ENCODE peak calls at places on chromosomes 3 and 15, in nine cellular contexts. One of them, this sample, is unnamed.

GRCh38 chr3:111591555-111591954 is 3.6 kb downstream of the ZBED2 start:
- DNase-seq in neuronal stem cell: no peak
- DNase-seq in cardiac muscle cell: no peak
- DNase-seq in PC-9: no peak
- DNase-seq in CD8-positive, alpha-beta memory T cell: no peak
- DNase-seq in stomach: no peak
- DNase-seq in aorta: no peak
- DNase-seq in psoas muscle: no peak
- DNase-seq in left ventricle myocardium inferior: no peak
- DNase-seq in this sample: no peak

GRCh38 chr15:90560229-90560771 is 30.6 kb downstream of the CRTC3 start:
- DNase-seq in psoas muscle: peak; percentile 35
- DNase-seq in neuronal stem cell: no peak
- DNase-seq in PC-9: no peak
- DNase-seq in cardiac muscle cell: peak; percentile 98
- DNase-seq in stomach: no peak
- DNase-seq in left ventricle myocardium inferior: peak; percentile 57
- DNase-seq in aorta: no peak
- DNase-seq in CD8-positive, alpha-beta memory T cell: no peak
- DNase-seq in this sample: peak; percentile 77

GRCh38 chr3:100102757-100103156 is 11.5 kb downstream of the FILIP1L start:
- DNase-seq in PC-9: no peak
- DNase-seq in stomach: no peak
- DNase-seq in CD8-positive, alpha-beta memory T cell: no peak
- DNase-seq in left ventricle myocardium inferior: no peak
- DNase-seq in psoas muscle: no peak
- DNase-seq in cardiac muscle cell: no peak
- DNase-seq in aorta: no peak
- DNase-seq in neuronal stem cell: no peak
- DNase-seq in this sample: no peak

GRCh38 chr3:65988440-65988839 is 50.3 kb downstream of the MAGI1 start:
- DNase-seq in CD8-positive, alpha-beta memory T cell: no peak
- DNase-seq in psoas muscle: no peak
- DNase-seq in PC-9: no peak
- DNase-seq in cardiac muscle cell: no peak
- DNase-seq in left ventricle myocardium inferior: no peak
- DNase-seq in stomach: no peak
- DNase-seq in aorta: no peak
- DNase-seq in neuronal stem cell: no peak
- DNase-seq in this sample: no peak

GRCh38 chr3:117748131-117748530 is 1038.6 kb downstream of the TUSC7 start:
- DNase-seq in neuronal stem cell: no peak
- DNase-seq in aorta: no peak
- DNase-seq in left ventricle myocardium inferior: no peak
- DNase-seq in CD8-positive, alpha-beta memory T cell: no peak
- DNase-seq in PC-9: no peak
- DNase-seq in cardiac muscle cell: no peak
- DNase-seq in psoas muscle: no peak
- DNase-seq in stomach: no peak
- DNase-seq in this sample: no peak

GRCh38 chr3:194536883-194537637 is 50.3 kb upstream of the ATP13A3 start:
- DNase-seq in left ventricle myocardium inferior: peak; percentile 33
- DNase-seq in psoas muscle: peak; percentile 29
- DNase-seq in cardiac muscle cell: no peak
- DNase-seq in neuronal stem cell: no peak
- DNase-seq in stomach: peak; percentile 80
- DNase-seq in aorta: peak; percentile 78
- DNase-seq in CD8-positive, alpha-beta memory T cell: no peak
- DNase-seq in PC-9: peak; percentile 79
- DNase-seq in this sample: no peak

GRCh38 chr3:149216195-149216869 is 5.3 kb downstream of the CP start:
- DNase-seq in CD8-positive, alpha-beta memory T cell: no peak
- DNase-seq in left ventricle myocardium inferior: no peak
- DNase-seq in psoas muscle: no peak
- DNase-seq in stomach: no peak
- DNase-seq in PC-9: no peak
- DNase-seq in neuronal stem cell: no peak
- DNase-seq in aorta: no peak
- DNase-seq in cardiac muscle cell: peak; percentile 54
- DNase-seq in this sample: no peak

GRCh38 chr3:43531835-43532234 is 90.0 kb downstream of the ANO10 start:
- DNase-seq in CD8-positive, alpha-beta memory T cell: no peak
- DNase-seq in PC-9: no peak
- DNase-seq in stomach: no peak
- DNase-seq in cardiac muscle cell: peak; percentile 22
- DNase-seq in psoas muscle: no peak
- DNase-seq in aorta: no peak
- DNase-seq in left ventricle myocardium inferior: no peak
- DNase-seq in neuronal stem cell: no peak
- DNase-seq in this sample: no peak

GRCh38 chr3:175432338-175433025 is 573.3 kb downstream of the NAALADL2 start:
- DNase-seq in left ventricle myocardium inferior: no peak
- DNase-seq in neuronal stem cell: no peak
- DNase-seq in cardiac muscle cell: peak; percentile 83
- DNase-seq in stomach: no peak
- DNase-seq in psoas muscle: no peak
- DNase-seq in PC-9: no peak
- DNase-seq in aorta: no peak
- DNase-seq in CD8-positive, alpha-beta memory T cell: no peak
- DNase-seq in this sample: no peak

GRCh38 chr3:153163349-153164008 is 1.5 kb downstream of the RAP2B start:
- DNase-seq in PC-9: no peak
- DNase-seq in psoas muscle: no peak
- DNase-seq in stomach: no peak
- DNase-seq in cardiac muscle cell: peak; percentile 45
- DNase-seq in CD8-positive, alpha-beta memory T cell: no peak
- DNase-seq in neuronal stem cell: no peak
- DNase-seq in left ventricle myocardium inferior: no peak
- DNase-seq in aorta: no peak
- DNase-seq in this sample: no peak

GRCh38 chr15:76059320-76060097 is at the start of gene TMEM266:
- DNase-seq in PC-9: no peak
- DNase-seq in neuronal stem cell: peak; percentile 83
- DNase-seq in left ventricle myocardium inferior: peak; percentile 39
- DNase-seq in cardiac muscle cell: peak; percentile 20
- DNase-seq in stomach: peak; percentile 43
- DNase-seq in aorta: peak; percentile 77
- DNase-seq in psoas muscle: peak; percentile 40
- DNase-seq in CD8-positive, alpha-beta memory T cell: no peak
- DNase-seq in this sample: no peak

GRCh38 chr15:95446854-95447253 is 883.6 kb upstream of the NR2F2 start:
- DNase-seq in neuronal stem cell: no peak
- DNase-seq in CD8-positive, alpha-beta memory T cell: no peak
- DNase-seq in aorta: no peak
- DNase-seq in PC-9: no peak
- DNase-seq in stomach: no peak
- DNase-seq in left ventricle myocardium inferior: no peak
- DNase-seq in psoas muscle: no peak
- DNase-seq in cardiac muscle cell: no peak
- DNase-seq in this sample: no peak

GRCh38 chr3:185069583-185070030 is 83.3 kb downstream of the C3orf70 start:
- DNase-seq in PC-9: no peak
- DNase-seq in CD8-positive, alpha-beta memory T cell: no peak
- DNase-seq in neuronal stem cell: peak; percentile 32
- DNase-seq in left ventricle myocardium inferior: no peak
- DNase-seq in aorta: no peak
- DNase-seq in stomach: no peak
- DNase-seq in psoas muscle: no peak
- DNase-seq in cardiac muscle cell: no peak
- DNase-seq in this sample: no peak

GRCh38 chr15:31842532-31843195 is 187.7 kb upstream of the CHRNA7 start:
- DNase-seq in psoas muscle: no peak
- DNase-seq in stomach: no peak
- DNase-seq in PC-9: no peak
- DNase-seq in CD8-positive, alpha-beta memory T cell: no peak
- DNase-seq in aorta: no peak
- DNase-seq in neuronal stem cell: no peak
- DNase-seq in left ventricle myocardium inferior: no peak
- DNase-seq in cardiac muscle cell: no peak
- DNase-seq in this sample: no peak

GRCh38 chr3:38354588-38355344 is 8.2 kb downstream of the XYLB start:
- DNase-seq in left ventricle myocardium inferior: no peak
- DNase-seq in PC-9: no peak
- DNase-seq in aorta: peak; percentile 5
- DNase-seq in neuronal stem cell: no peak
- DNase-seq in cardiac muscle cell: peak; percentile 80
- DNase-seq in stomach: peak; percentile 45
- DNase-seq in CD8-positive, alpha-beta memory T cell: no peak
- DNase-seq in psoas muscle: no peak
- DNase-seq in this sample: no peak

GRCh38 chr15:24269166-24269571 is 406.4 kb upstream of the NPAP1 start:
- DNase-seq in cardiac muscle cell: no peak
- DNase-seq in neuronal stem cell: no peak
- DNase-seq in stomach: peak; percentile 63
- DNase-seq in PC-9: no peak
- DNase-seq in CD8-positive, alpha-beta memory T cell: no peak
- DNase-seq in psoas muscle: no peak
- DNase-seq in aorta: no peak
- DNase-seq in left ventricle myocardium inferior: no peak
- DNase-seq in this sample: no peak

DNA sequence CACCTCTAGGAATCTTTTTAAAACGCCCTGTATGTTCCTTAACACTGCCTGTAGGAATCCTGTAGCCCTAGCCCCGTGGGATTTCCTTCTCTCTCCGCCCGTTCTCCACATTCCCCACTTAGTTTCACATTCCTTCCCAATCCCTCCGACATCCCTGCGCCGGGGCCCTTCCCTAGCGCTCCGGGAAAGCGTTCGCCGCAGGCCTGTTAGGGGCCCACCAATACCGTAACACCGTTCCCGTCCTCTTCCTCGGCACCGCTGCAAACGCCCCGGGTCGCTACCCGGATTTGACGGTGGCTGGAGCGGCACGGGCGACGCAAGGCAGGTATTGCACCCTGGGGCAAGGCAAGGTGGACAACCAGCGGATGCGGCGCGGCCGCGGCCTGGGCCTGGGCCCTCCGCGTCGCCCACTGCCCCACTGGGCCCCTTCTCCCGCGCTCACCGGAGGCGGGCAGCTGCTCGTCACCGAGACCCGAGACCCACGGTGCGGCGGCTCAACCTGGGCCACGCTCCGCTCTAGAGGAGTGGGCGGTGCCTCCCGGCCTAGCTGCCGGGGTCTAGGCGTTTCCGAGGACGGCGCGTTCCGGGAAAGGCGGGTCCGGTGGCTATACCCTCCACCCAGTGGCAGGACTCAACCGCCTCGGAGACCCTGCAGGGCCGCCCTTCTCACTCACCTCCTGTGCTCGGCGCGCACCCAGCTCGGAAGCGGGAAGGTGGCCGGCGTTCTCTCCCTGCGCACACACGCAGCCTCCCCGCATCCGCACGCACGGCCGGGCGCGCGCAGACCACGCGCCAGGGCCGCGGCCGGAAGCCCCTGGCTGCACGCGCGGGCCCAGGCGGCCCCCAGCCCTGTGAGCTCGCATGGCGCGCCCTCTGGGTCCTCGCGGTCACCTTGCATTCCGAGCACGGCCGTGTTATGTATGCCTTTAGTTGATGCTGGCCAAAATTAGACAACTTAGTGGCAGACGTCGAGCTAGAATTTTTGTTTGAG is at the start of gene B3GALNT1:
- DNase-seq in left ventricle myocardium inferior: peak; percentile 61
- DNase-seq in cardiac muscle cell: peak; percentile 82
- DNase-seq in neuronal stem cell: peak; percentile 45
- DNase-seq in stomach: peak; percentile 55
- DNase-seq in CD8-positive, alpha-beta memory T cell: no peak
- DNase-seq in aorta: peak; percentile 85
- DNase-seq in psoas muscle: peak; percentile 49
- DNase-seq in PC-9: peak; percentile 47
- DNase-seq in this sample: peak; percentile 70
- H3K27ac ChIP-seq in left ventricle myocardium inferior: peak within 1 kb of the TSS; percentile 91
- H3K27ac ChIP-seq in cardiac muscle cell: peak within 1 kb of the TSS; percentile 1
- H3K27ac ChIP-seq in neuronal stem cell: no peak within 1 kb of the TSS
- H3K27ac ChIP-seq in stomach: peak within 1 kb of the TSS; percentile 84
- H3K27ac ChIP-seq in CD8-positive, alpha-beta memory T cell: no peak within 1 kb of the TSS
- H3K27ac ChIP-seq in aorta: peak within 1 kb of the TSS; percentile 43
- H3K27ac ChIP-seq in psoas muscle: no peak within 1 kb of the TSS
- H3K27ac ChIP-seq in PC-9: no peak within 1 kb of the TSS
- H3K27ac ChIP-seq in this sample: peak within 1 kb of the TSS; percentile 81

DNA sequence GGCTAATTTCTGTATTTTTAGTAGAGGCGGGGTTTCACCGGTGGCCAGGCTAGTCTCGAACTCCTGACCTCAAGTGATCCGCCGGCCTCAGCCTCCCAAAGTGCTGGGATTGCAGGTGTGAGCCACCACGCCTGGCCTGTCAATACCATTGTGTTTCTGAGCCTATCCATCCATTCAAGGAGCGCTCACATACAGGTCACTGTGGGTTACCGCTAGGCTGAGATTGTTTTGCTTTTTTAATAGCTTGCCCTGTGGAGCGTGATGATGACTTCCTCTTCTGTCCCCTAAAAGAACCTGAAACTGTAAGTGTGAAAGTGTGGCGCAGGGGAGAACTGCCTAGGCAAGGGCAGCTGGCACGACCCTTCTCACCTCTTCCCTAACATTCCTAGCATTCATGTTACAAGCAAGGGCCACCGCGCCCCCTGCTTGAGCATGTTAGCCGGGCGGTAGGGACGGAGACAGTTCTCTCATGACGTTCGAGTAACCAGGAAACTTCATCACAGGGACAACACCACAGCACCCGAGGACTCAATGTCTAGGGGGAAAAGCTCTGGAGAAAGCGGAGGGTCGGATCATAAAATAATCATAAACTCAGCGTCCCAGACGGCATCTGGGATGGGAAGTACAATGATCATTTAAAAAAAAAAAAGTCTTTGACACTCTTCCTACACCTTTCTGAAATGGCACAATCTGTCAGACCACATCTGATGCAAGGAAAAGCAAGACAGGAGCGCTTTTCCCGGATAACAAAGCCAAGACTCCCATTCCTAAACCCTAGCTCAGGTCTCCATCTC is 785 bp downstream of the LAMP3 start:
- DNase-seq in PC-9: peak; percentile 27
- DNase-seq in stomach: no peak
- DNase-seq in neuronal stem cell: no peak
- DNase-seq in CD8-positive, alpha-beta memory T cell: peak; percentile 53
- DNase-seq in cardiac muscle cell: peak; percentile 22
- DNase-seq in aorta: no peak
- DNase-seq in psoas muscle: no peak
- DNase-seq in left ventricle myocardium inferior: no peak
- DNase-seq in this sample: no peak
- H3K4me3 ChIP-seq in PC-9: peak overlapping the region; percentile 70
- H3K4me3 ChIP-seq in stomach: peak overlapping the region; percentile 65
- H3K4me3 ChIP-seq in neuronal stem cell: peak overlapping the region; percentile 24
- H3K4me3 ChIP-seq in CD8-positive, alpha-beta memory T cell: peak overlapping the region; percentile 87
- H3K4me3 ChIP-seq in cardiac muscle cell: peak overlapping the region; percentile 26
- H3K4me3 ChIP-seq in aorta: peak overlapping the region; percentile 45
- H3K4me3 ChIP-seq in psoas muscle: peak overlapping the region; percentile 82
- H3K4me3 ChIP-seq in left ventricle myocardium inferior: peak overlapping the region; percentile 73
- H3K4me3 ChIP-seq in this sample: no peak overlapping the region

GRCh38 chr3:191804935-191805334 is 344.0 kb downstream of the PYDC2 start:
- DNase-seq in cardiac muscle cell: no peak
- DNase-seq in aorta: no peak
- DNase-seq in PC-9: no peak
- DNase-seq in stomach: no peak
- DNase-seq in psoas muscle: no peak
- DNase-seq in CD8-positive, alpha-beta memory T cell: no peak
- DNase-seq in neuronal stem cell: no peak
- DNase-seq in left ventricle myocardium inferior: no peak
- DNase-seq in this sample: no peak
- H3K9me3 ChIP-seq in cardiac muscle cell: peaks cover 5% of the 10 kb centered on the region
- H3K9me3 ChIP-seq in aorta: peaks cover 1% of the 10 kb centered on the region
- H3K9me3 ChIP-seq in PC-9: peaks cover 9% of the 10 kb centered on the region
- H3K9me3 ChIP-seq in stomach: peaks cover 45% of the 10 kb centered on the region
- H3K9me3 ChIP-seq in psoas muscle: no peaks in the 10 kb centered on the region
- H3K9me3 ChIP-seq in CD8-positive, alpha-beta memory T cell: no peaks in the 10 kb centered on the region
- H3K9me3 ChIP-seq in neuronal stem cell: no peaks in the 10 kb centered on the region
- H3K9me3 ChIP-seq in left ventricle myocardium inferior: peaks cover 48% of the 10 kb centered on the region
- H3K9me3 ChIP-seq in this sample: no peaks in the 10 kb centered on the region

GRCh38 chr3:12317914-12318313 is 29.0 kb downstream of the PPARG start:
- DNase-seq in cardiac muscle cell: peak; percentile 38
- DNase-seq in aorta: no peak
- DNase-seq in stomach: no peak
- DNase-seq in neuronal stem cell: no peak
- DNase-seq in CD8-positive, alpha-beta memory T cell: no peak
- DNase-seq in PC-9: no peak
- DNase-seq in psoas muscle: no peak
- DNase-seq in left ventricle myocardium inferior: no peak
- DNase-seq in this sample: no peak
- H3K27ac ChIP-seq in cardiac muscle cell: no peak overlapping the region
- H3K27ac ChIP-seq in aorta: no peak overlapping the region
- H3K27ac ChIP-seq in stomach: no peak overlapping the region
- H3K27ac ChIP-seq in neuronal stem cell: no peak overlapping the region
- H3K27ac ChIP-seq in CD8-positive, alpha-beta memory T cell: no peak overlapping the region
- H3K27ac ChIP-seq in PC-9: peak overlapping the region; percentile 26
- H3K27ac ChIP-seq in psoas muscle: no peak overlapping the region
- H3K27ac ChIP-seq in left ventricle myocardium inferior: peak overlapping the region; percentile 76
- H3K27ac ChIP-seq in this sample: no peak overlapping the region